ENCODE peak calls at places on chromosomes 4 and X, in six cellular contexts. G is right atrium auricular region; U is ovary; K is CD8-positive, alpha-beta T cell; I is uterus; B is tibial nerve. H is an unnamed sample. For H3K36me3 and H3K27me3, the result is how much of the 10 kb centered on the place peaks cover.

GRCh38 chr4:123299212-123299651 is 97.4 kb upstream of the SPRY1 start:
- DNase-seq in B (no peak), K (no peak), I (no peak), U (no peak), G (no peak), H (no peak)

GRCh38 chr4:77031544-77031943 is 44.2 kb downstream of the CCNI start:
- DNase-seq in B (no peak), K (no peak), G (no peak), U (no peak), I (no peak), H (no peak)

GRCh38 chrX:100447563-100448397 is 37.7 kb upstream of the PCDH19 start:
- DNase-seq in U (peak), G (peak), I (peak), B (peak), K (peak), H (peak)

GRCh38 chr4:21077967-21078366 is 377.7 kb downstream of the PACRGL start:
- DNase-seq in G (no peak), I (no peak), K (no peak), B (no peak), U (no peak), H (no peak)

GRCh38 chr4:154738426-154738825 is 5.4 kb upstream of the LRAT start:
- DNase-seq in K (no peak), G (no peak), B (no peak), I (no peak), U (no peak), H (no peak)

GRCh38 chr4:127630152-127630551 is 2.6 kb upstream of the INTU start:
- DNase-seq in U (no peak), I (no peak), K (no peak), G (no peak), B (no peak), H (no peak)

GRCh38 chr4:75678965-75679364 is 5.8 kb upstream of the G3BP2 start:
- DNase-seq in B (no peak), G (no peak), K (no peak), I (no peak), U (no peak), H (no peak)

GRCh38 chrX:129875669-129876068 is 30.3 kb upstream of the UTP14A start:
- DNase-seq in B (no peak), I (no peak), U (no peak), K (no peak), G (no peak), H (no peak)

GRCh38 chrX:135625995-135626394 is 87.4 kb upstream of the CT45A1 start:
- DNase-seq in G (no peak), B (no peak), U (no peak), I (no peak), K (no peak), H (no peak)

GRCh38 chr4:92387459-92388069 is 83.8 kb downstream of the GRID2 start:
- DNase-seq in G (no peak), K (no peak), U (no peak), I (no peak), B (peak), H (no peak)

GRCh38 chr4:119490335-119490734 is 138.3 kb downstream of the PDE5A start:
- DNase-seq in I (no peak), B (no peak), K (no peak), U (no peak), G (no peak), H (no peak)

GRCh38 chr4:128663325-128663724 is 146.2 kb upstream of the JADE1 start:
- DNase-seq in U (no peak), B (no peak), K (no peak), G (no peak), I (no peak), H (no peak)

GRCh38 chrX:15451913-15452312 is 41.2 kb downstream of the PIR start:
- DNase-seq in U (peak), I (peak), G (no peak), B (no peak), K (no peak), H (peak)

GRCh38 chrX:3791449-3791848 is 78.0 kb upstream of the PRKX start:
- DNase-seq in I (no peak), B (no peak), K (no peak), G (no peak), U (no peak), H (no peak)

GRCh38 chr4:122823476-122823875 is 3.2 kb upstream of the FGF2 start:
- DNase-seq in G (no peak), K (no peak), B (no peak), U (no peak), I (no peak), H (no peak)

GRCh38 chr4:110119880-110120279 is 78.5 kb downstream of the ELOVL6 start:
- DNase-seq in G (no peak), B (no peak), I (no peak), K (no peak), U (no peak), H (no peak)

GRCh38 chr4:7719354-7720174 is 220.1 kb downstream of the AFAP1 start:
- DNase-seq in I (peak), U (peak), G (no peak), B (peak), K (peak), H (peak)

GRCh38 chr4:179352221-179352620 is 1910.0 kb upstream of the AGA start:
- DNase-seq in K (no peak), B (no peak), U (no peak), G (no peak), I (no peak), H (no peak)

GRCh38 chr4:44487341-44487740 is 38.7 kb upstream of the KCTD8 start:
- DNase-seq in I (no peak), B (no peak), K (no peak), U (no peak), G (no peak), H (no peak)

GRCh38 chr4:189304179-189304578 is 636.5 kb upstream of the FRG1 start:
- DNase-seq in B (no peak), I (no peak), K (no peak), U (no peak), G (no peak), H (no peak)

GRCh38 chrX:21711848-21712197 is 46.1 kb downstream of the SMPX start:
- DNase-seq in B (no peak), U (no peak), I (no peak), G (no peak), K (no peak), H (no peak)

GRCh38 chr4:48979897-48980579 is 6.0 kb upstream of the CWH43 start:
- DNase-seq in B (no peak), I (no peak), G (no peak), K (no peak), U (no peak), H (no peak)

GRCh38 chrX:110241816-110242215 is 76.1 kb downstream of the AMMECR1 start:
- DNase-seq in G (no peak), U (peak), B (no peak), K (no peak), I (peak), H (no peak)

GRCh38 chr4:187865914-187866313 is 129.7 kb upstream of the ZFP42 start:
- DNase-seq in I (no peak), K (no peak), B (no peak), G (no peak), U (no peak), H (no peak)

GRCh38 chr4:75135068-75135825 is 202.3 kb downstream of the PARM1 start:
- DNase-seq in I (no peak), U (no peak), K (no peak), B (no peak), G (no peak), H (no peak)

GRCh38 chr4:188107931-188108843 is 1.2 kb downstream of the TRIML2 start:
- DNase-seq in B (no peak), G (no peak), U (no peak), I (no peak), K (no peak), H (no peak)

GRCh38 chr4:39542633-39543393 is 15.6 kb upstream of the UGDH start:
- DNase-seq in I (no peak), B (no peak), G (no peak), K (no peak), U (no peak), H (no peak)

GRCh38 chr4:30719363-30720020 is 677 bp upstream of the PCDH7 start:
- DNase-seq in I (peak), K (no peak), U (peak), G (no peak), B (no peak), H (peak)

GRCh38 chrX:41332408-41332987 is 1.5 kb upstream of the DDX3X start:
- DNase-seq in I (peak), B (no peak), K (no peak), G (peak), U (no peak), H (no peak)

GRCh38 chrX:140762061-140762460 is 52.5 kb downstream of the LINC00632 start:
- DNase-seq in I (peak), K (no peak), U (peak), B (peak), G (peak), H (no peak)

GRCh38 chr4:118033148-118034060 is 882 bp upstream of the NDST3 start:
- DNase-seq in I (no peak), B (no peak), U (no peak), G (no peak), K (no peak), H (peak)

DNA sequence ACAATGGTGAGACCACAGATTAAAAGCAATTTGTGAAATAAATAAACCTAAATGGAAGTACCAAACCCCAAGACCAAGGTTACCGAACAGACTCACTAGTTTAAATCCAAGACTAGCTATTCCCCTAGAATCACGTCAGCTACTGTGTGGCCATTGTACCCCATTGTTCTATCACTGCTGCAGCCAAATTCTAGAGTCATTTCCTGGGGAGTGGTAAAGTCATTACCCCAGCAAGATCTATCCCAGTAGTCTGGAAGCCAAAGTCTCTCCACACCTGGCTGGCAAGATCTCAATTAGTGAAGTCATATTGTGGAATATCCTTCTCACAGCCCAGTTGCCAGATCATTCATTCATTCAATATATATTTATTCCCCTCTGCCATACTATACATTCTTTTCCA is 67.5 kb downstream of the PHOX2B start:
- DNase-seq in U (no peak), B (no peak), K (no peak), I (no peak), G (no peak), H (no peak)
- H3K36me3 ChIP-seq in U (under half), B (under half), K (under half), I (under half), G (half or more), H (half or more)

DNA sequence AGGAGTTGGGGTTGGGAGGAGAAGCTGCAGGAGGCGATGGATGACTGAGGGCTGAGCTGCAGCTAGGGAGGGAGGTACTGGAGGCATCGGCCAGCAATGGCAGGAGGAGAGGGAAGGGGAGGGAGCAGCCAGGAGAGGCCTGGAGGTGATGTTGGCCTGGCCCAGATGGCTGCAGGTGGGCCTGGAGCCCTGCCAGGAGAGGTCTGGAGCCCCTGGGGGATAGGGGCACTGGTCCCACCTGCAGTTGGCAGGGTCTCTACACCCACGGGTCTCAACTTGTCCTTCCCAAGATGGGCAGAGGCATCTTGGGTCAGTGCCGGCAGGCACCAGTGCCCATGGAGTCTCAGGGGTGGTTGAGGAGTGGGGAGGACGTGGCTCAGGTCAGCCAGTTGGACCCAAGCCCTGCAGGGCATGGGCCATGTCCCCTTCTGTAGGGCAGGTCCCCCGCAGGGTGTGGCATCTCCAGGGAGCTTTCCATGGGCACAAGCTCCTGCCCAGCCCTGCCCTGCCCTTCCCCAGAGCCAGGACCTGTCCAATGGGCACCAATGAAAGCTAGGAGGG is 2.7 kb upstream of the MXD4 start:
- DNase-seq in U (peak), G (no peak), K (no peak), I (no peak), B (no peak), H (peak)
- H3K27ac ChIP-seq in U (no peak), G (no peak), K (no peak), I (no peak), B (no peak), H (peak)

GRCh38 chr4:182493377-182493776 is 250.2 kb downstream of the TENM3 start:
- DNase-seq in U (no peak), I (no peak), K (no peak), B (no peak), G (no peak), H (no peak)
- H3K27me3 ChIP-seq in U (under half), I (under half), K (under half), B (under half), G (under half), H (under half)

GRCh38 chr4:84493092-84493850 is 5.8 kb downstream of the NKX6-1 start:
- DNase-seq in I (no peak), U (no peak), K (no peak), G (no peak), B (no peak), H (no peak)

GRCh38 chr4:84492290-84492689 is 6.8 kb downstream of the NKX6-1 start:
- DNase-seq in K (no peak), B (no peak), U (no peak), G (no peak), I (no peak), H (no peak)

GRCh38 chr4:84492737-84493091 is 6.4 kb downstream of the NKX6-1 start:
- DNase-seq in I (no peak), U (no peak), K (no peak), B (no peak), G (no peak), H (no peak)

GRCh38 chr4:84491420-84491819 is 7.7 kb downstream of the NKX6-1 start:
- DNase-seq in G (no peak), U (no peak), I (no peak), K (no peak), B (no peak), H (no peak)

GRCh38 chr4:84490663-84491062 is 8.4 kb downstream of the NKX6-1 start:
- DNase-seq in I (no peak), U (no peak), G (no peak), B (no peak), K (no peak), H (no peak)
- H3K36me3 ChIP-seq in I (under half), U (under half), G (under half), B (under half), K (under half), H (under half)

GRCh38 chrX:38578152-38578551 is 16.8 kb downstream of the TSPAN7 start:
- DNase-seq in B (no peak), K (no peak), G (no peak), I (no peak), U (no peak), H (no peak)
- H3K27ac ChIP-seq in B (no peak), K (no peak), G (no peak), I (no peak), U (no peak), H (no peak)